ENCODE peak calls at places on chromosomes 1 and 21, in six cellular contexts. J is lower leg skin, Q is foreskin fibroblast, N is lung, G is upper lobe of right lung, W is hippocampal formation. O is an unnamed sample.

GRCh38 chr1:61226791-61227567 is 144.6 kb downstream of the NFIA start:
- DNase-seq in W (no peak), J (no peak), N (no peak), G (no peak), Q (peak), O (no peak)

GRCh38 chr1:27521336-27522147 is 31.6 kb upstream of the WASF2 start:
- DNase-seq in W (no peak), J (no peak), Q (no peak), G (no peak), N (no peak), O (no peak)

GRCh38 chr1:222105393-222105737 is 363.5 kb upstream of the DUSP10 start:
- DNase-seq in G (no peak), W (no peak), J (no peak), Q (no peak), N (no peak), O (no peak)

GRCh38 chr1:160542303-160542945 is 19.4 kb upstream of the SLAMF6 start:
- DNase-seq in J (no peak), G (no peak), Q (no peak), W (no peak), N (no peak), O (no peak)

GRCh38 chr1:116511459-116512019 is 59.3 kb downstream of the CD58 start:
- DNase-seq in J (no peak), G (no peak), Q (no peak), N (no peak), W (no peak), O (no peak)

GRCh38 chr1:234570336-234570735 is 39.6 kb downstream of the IRF2BP2 start:
- DNase-seq in W (no peak), Q (no peak), N (no peak), J (no peak), G (no peak), O (no peak)

GRCh38 chr1:106249810-106250209 is 806.7 kb upstream of the PRMT6 start:
- DNase-seq in G (no peak), J (no peak), N (no peak), W (no peak), Q (no peak), O (no peak)

GRCh38 chr1:229155472-229155871 is 115.4 kb upstream of the RAB4A start:
- DNase-seq in W (no peak), N (no peak), J (no peak), Q (no peak), G (no peak), O (peak)

GRCh38 chr1:42747125-42747524 is 7.1 kb upstream of the CLDN19 start:
- DNase-seq in W (no peak), J (peak), G (no peak), Q (peak), N (no peak), O (no peak)

GRCh38 chr1:245715970-245716369 is 561.2 kb downstream of the KIF26B start:
- DNase-seq in N (no peak), W (no peak), Q (peak), G (no peak), J (no peak), O (no peak)

GRCh38 chr1:54249798-54250497 is 50.0 kb downstream of the MRPL37 start:
- DNase-seq in Q (peak), J (no peak), G (no peak), N (no peak), W (no peak), O (no peak)

GRCh38 chr1:19455353-19455752 is 30.0 kb downstream of the CAPZB start:
- DNase-seq in W (no peak), J (no peak), Q (no peak), G (no peak), N (no peak), O (no peak)

GRCh38 chr1:172393354-172393753 is 27.1 kb upstream of the C1orf105 start:
- DNase-seq in G (no peak), N (no peak), J (no peak), W (peak), Q (no peak), O (no peak)

GRCh38 chr1:110787328-110788071 is 85.4 kb upstream of the CD53 start:
- DNase-seq in G (no peak), J (no peak), Q (no peak), N (no peak), W (no peak), O (no peak)

GRCh38 chr1:231171623-231172197 is 9.9 kb downstream of the TRIM67 start:
- DNase-seq in N (no peak), W (no peak), Q (peak), G (no peak), J (no peak), O (no peak)

GRCh38 chr1:207519505-207520399 is 23.8 kb downstream of the CR1 start:
- DNase-seq in J (no peak), Q (peak), G (no peak), N (no peak), W (no peak), O (no peak)

GRCh38 chr21:45102391-45102932 is 28.1 kb downstream of the ADARB1 start:
- DNase-seq in W (no peak), G (no peak), Q (peak), N (no peak), J (no peak), O (no peak)

GRCh38 chr1:231108500-231109254 is 53.2 kb upstream of the TRIM67 start:
- DNase-seq in N (no peak), Q (no peak), W (no peak), J (no peak), G (no peak), O (no peak)

O was measured in CD14-positive monocyte.